ENCODE peak calls at places on chromosomes 13 and 19, in five cellular contexts. S is neuronal stem cell, X is mesendoderm, L is H9, Y is H1. Q is an unnamed sample.
A peak's percentile ranks its signal among the peaks of the same experiment; 100 is the strongest.

GRCh38 chr19:800360-801029 is 3.2 kb downstream of the PTBP1 start:
- DNase-seq in S (no peak), X (no peak), L (no peak), Y (no peak), Q (no peak)

GRCh38 chr19:30003862-30004261 is 61.8 kb downstream of the URI1 start:
- DNase-seq in S (no peak), X (no peak), L (no peak), Y (no peak), Q (peak; percentile 19)

GRCh38 chr13:63124863-63125262 is 1709.2 kb upstream of the PCDH20 start:
- DNase-seq in S (no peak), X (peak; percentile 10), L (no peak), Y (no peak), Q (peak; percentile 31)

GRCh38 chr13:28337196-28338045 is 157.5 kb downstream of the FLT1 start:
- DNase-seq in S (no peak), X (no peak), L (no peak), Y (no peak), Q (peak; percentile 77)

GRCh38 chr13:64154514-64154913 is 2738.9 kb upstream of the PCDH20 start:
- DNase-seq in S (no peak), X (peak; percentile 5), L (no peak), Y (no peak), Q (peak; percentile 24)

GRCh38 chr19:6693681-6694080 is 23.7 kb upstream of the TNFSF14 start:
- DNase-seq in S (no peak), X (no peak), L (peak; percentile 65), Y (no peak), Q (no peak)

GRCh38 chr19:39508629-39509028 is 6.3 kb upstream of the SELENOV start:
- DNase-seq in S (no peak), X (no peak), L (no peak), Y (no peak), Q (no peak)

GRCh38 chr13:101406787-101407186 is 9.5 kb downstream of the NALCN start:
- DNase-seq in S (no peak), X (no peak), L (no peak), Y (no peak), Q (no peak)

GRCh38 chr13:99265162-99265822 is 7.1 kb upstream of the GPR18 start:
- DNase-seq in S (no peak), X (no peak), L (no peak), Y (no peak), Q (no peak)

GRCh38 chr13:50512602-50513527 is 330.6 kb downstream of the DLEU7 start:
- DNase-seq in S (no peak), X (no peak), L (no peak), Y (no peak), Q (peak; percentile 66)

GRCh38 chr13:50513528-50513863 is 330.0 kb downstream of the DLEU7 start:
- DNase-seq in S (no peak), X (no peak), L (no peak), Y (no peak), Q (no peak)

GRCh38 chr13:50509771-50510441 is 333.6 kb downstream of the DLEU7 start:
- DNase-seq in S (no peak), X (peak; percentile 28), L (no peak), Y (no peak), Q (peak; percentile 56)

GRCh38 chr13:50514249-50514648 is 329.2 kb downstream of the DLEU7 start:
- DNase-seq in S (no peak), X (no peak), L (no peak), Y (no peak), Q (no peak)

GRCh38 chr13:50511877-50512332 is 331.6 kb downstream of the DLEU7 start:
- DNase-seq in S (no peak), X (no peak), L (no peak), Y (no peak), Q (no peak)
- H2BK15ac ChIP-seq in S (no peak overlapping the region), X (no peak overlapping the region), L (no peak overlapping the region), Y (no peak overlapping the region), Q (no peak overlapping the region)

GRCh38 chr13:45200701-45201230 is at the start of gene KCTD4:
- DNase-seq in S (no peak), X (no peak), L (no peak), Y (no peak), Q (peak; percentile 36)
- H2BK15ac ChIP-seq in S (no peak within 1 kb of the TSS), X (no peak within 1 kb of the TSS), L (no peak within 1 kb of the TSS), Y (no peak within 1 kb of the TSS), Q (no peak within 1 kb of the TSS)

DNA sequence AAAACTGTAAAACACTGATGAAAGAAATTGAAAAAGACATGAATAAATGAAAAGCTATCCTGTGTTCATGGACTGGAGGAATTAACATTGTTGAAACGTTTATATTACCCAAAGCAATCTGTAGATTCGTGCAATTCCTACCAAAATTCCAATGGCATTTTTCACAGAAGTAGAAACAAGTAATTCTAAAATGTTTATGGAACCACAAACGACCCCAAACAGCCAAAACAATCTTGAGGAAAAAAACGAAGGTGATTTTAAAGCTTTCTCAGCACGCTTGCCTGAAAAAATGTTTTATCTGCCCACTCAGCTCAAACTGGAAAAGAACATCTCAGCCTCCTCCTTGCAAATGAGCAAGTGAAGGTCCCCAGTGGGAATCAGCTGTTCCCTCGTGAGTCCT is 255.9 kb upstream of the IRS2 start:
- DNase-seq in S (no peak), X (no peak), L (no peak), Y (no peak), Q (peak; percentile 27)
- H2BK15ac ChIP-seq in S (no peak overlapping the region), X (no peak overlapping the region), L (no peak overlapping the region), Y (no peak overlapping the region), Q (no peak overlapping the region)

DNA sequence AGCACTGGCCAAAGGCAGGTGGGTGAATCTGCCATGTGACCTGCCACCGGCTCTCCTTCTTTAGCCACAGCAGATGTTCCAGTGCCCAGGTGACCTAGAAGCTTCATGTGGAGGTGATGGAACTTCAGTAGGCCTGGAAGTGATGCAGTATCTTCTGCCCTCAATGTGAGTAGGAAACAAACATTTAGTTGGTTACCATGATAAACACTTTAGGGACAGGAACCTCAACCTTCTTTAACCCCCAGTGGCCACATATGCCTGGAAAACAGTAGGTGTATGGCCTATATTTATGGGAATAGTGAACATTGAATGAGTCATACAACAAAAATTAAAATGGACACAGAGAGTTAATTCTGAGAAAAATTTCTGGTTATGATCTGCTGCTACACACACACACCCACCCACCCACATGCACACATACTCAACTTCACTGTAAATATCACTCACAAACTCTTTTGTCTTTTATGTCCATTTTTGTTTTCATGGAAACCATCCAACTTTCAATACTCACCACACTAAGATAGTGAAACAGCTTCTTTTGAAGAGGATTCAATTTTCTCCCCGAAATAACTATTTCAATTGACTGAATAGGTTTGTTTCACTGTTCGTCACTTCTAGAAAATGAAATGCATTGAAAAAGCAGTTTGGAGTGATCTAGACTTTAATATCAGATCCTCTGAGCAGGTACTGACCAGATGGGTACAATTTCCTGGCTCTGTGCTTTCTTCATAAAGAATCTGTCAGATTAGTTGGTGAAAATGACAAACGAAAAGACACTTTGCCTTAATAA is 97.3 kb downstream of the STARD13 start:
- DNase-seq in S (no peak), X (no peak), L (no peak), Y (no peak), Q (peak; percentile 61)
- H2BK15ac ChIP-seq in S (no peak overlapping the region), X (no peak overlapping the region), L (no peak overlapping the region), Y (no peak overlapping the region), Q (peak overlapping the region; percentile 45)

GRCh38 chr19:12938054-12938535 is 314 bp upstream of the CALR start:
- DNase-seq in S (peak; percentile 99), X (peak; percentile 99), L (peak; percentile 98), Y (peak; percentile 91), Q (peak; percentile 100)

GRCh38 chr19:12939292-12939606 is 840 bp downstream of the CALR start:
- DNase-seq in S (no peak), X (peak; percentile 21), L (no peak), Y (no peak), Q (peak; percentile 49)

GRCh38 chr19:12939908-12940533 is 1.6 kb downstream of the CALR start:
- DNase-seq in S (no peak), X (no peak), L (no peak), Y (no peak), Q (no peak)

GRCh38 chr19:12937243-12938053 is 961 bp upstream of the CALR start:
- DNase-seq in S (no peak), X (peak; percentile 90), L (peak; percentile 77), Y (no peak), Q (peak; percentile 55)

DNA sequence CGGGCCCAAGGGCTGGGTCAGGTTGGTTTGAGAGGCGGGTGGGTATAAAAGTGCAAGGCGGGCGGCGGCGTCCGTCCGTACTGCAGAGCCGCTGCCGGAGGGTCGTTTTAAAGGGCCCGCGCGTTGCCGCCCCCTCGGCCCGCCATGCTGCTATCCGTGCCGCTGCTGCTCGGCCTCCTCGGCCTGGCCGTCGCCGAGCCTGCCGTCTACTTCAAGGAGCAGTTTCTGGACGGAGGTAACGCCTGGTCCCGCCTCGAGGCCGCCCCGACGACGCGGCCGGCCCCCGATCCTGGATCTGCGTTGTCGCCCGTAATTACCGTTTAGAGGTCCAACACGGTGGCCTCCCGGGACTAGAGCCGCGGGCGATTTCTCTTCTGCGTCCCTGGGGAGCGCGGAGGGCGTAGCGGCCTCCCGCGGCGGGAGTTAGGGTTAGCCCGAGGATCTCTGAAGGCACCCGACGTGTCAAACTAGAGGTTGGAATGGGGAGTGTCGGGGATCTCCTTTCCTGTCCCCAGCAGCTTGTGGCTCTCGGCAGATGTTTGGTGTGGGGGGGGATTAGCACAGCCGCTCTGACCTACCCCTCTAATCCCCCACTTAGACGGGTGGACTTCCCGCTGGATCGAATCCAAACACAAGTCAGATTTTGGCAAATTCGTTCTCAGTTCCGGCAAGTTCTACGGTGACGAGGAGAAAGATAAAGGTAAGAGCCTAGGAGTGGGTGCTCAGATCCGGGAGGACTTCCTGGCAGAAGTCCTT is at the start of gene CALR:
- DNase-seq in S (no peak), X (peak; percentile 53), L (no peak), Y (no peak), Q (peak; percentile 58)
- H2BK15ac ChIP-seq in S (peak within 1 kb of the TSS; percentile 87), X (no peak within 1 kb of the TSS), L (no peak within 1 kb of the TSS), Y (peak within 1 kb of the TSS; percentile 95), Q (peak within 1 kb of the TSS; percentile 34)

DNA sequence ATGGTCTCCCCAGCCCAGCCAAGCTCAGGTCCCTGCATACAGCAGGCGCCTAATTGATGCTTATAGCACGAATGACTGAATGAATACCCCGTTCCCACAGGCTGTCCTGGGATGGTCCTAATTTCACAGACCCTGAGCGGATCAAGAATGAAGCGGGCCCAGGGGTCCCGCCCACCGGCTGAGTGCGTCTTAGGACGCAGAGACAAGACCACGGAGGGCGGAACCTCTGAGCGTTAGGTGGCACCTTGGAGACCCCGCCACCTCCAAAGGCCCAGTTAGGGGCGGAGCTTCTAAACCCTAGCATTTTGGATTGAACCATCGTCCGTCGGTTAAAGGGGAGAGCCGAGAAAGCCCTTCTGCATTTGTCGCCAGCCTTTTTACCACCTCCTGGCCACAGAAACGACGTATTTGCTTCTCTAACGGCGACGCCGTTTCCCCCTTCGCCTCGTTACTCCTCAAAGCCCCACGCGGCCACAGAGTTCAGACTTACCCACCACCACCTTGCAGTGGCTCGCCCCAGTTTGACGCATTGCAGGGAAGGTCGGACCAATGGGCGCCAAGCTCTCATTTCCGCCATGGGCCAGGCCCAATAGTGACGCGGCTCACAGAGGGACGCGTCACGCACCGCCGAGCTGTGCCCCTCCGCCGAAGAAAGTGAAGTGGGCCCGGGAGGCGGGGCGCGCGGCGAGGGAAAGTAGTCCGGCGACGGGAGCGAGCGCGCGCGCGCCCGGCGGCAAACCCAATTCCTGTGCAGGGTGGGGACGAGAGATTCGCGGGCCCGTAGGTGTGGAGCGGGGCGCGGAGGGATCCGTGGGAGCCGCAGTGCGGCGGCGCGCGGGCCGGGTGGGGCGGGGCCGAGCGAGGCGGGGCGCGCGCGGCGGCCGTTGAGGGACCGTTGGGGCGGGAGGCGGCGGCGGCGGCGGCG is 475 bp upstream of the CALM3 start:
- DNase-seq in S (peak; percentile 100), X (peak; percentile 99), L (peak; percentile 95), Y (peak; percentile 88), Q (peak; percentile 98)
- H2BK15ac ChIP-seq in S (no peak overlapping the region), X (no peak overlapping the region), L (no peak overlapping the region), Y (peak overlapping the region; percentile 99), Q (peak overlapping the region; percentile 82)

GRCh38 chr13:42836930-42837329 is 55.5 kb downstream of the FAM216B start:
- DNase-seq in S (no peak), X (peak; percentile 55), L (no peak), Y (peak; percentile 5), Q (peak; percentile 84)
- H2BK15ac ChIP-seq in S (no peak overlapping the region), X (no peak overlapping the region), L (no peak overlapping the region), Y (no peak overlapping the region), Q (no peak overlapping the region)

GRCh38 chr13:30429235-30429634 is 6.9 kb downstream of the UBE2L5 start:
- DNase-seq in S (no peak), X (no peak), L (no peak), Y (no peak), Q (no peak)
- H2BK15ac ChIP-seq in S (no peak overlapping the region), X (no peak overlapping the region), L (no peak overlapping the region), Y (no peak overlapping the region), Q (no peak overlapping the region)